ENCODE peak calls at places on chromosome 18, in eight cellular contexts. One of them, this sample, is unnamed.

GRCh38 chr18:75364512-75364911 is 63.0 kb downstream of the SMIM21 start:
- DNase-seq in esophagus squamous epithelium: no peak
- DNase-seq in HFF-Myc: no peak
- DNase-seq in left ventricle myocardium inferior: no peak
- DNase-seq in glutamatergic neuron: no peak
- DNase-seq in bronchial epithelial cell: no peak
- DNase-seq in GM12865: no peak
- DNase-seq in cardiac fibroblast: no peak
- DNase-seq in this sample: no peak

GRCh38 chr18:2036136-2036535 is 535.2 kb downstream of the METTL4 start:
- DNase-seq in esophagus squamous epithelium: no peak
- DNase-seq in HFF-Myc: no peak
- DNase-seq in left ventricle myocardium inferior: no peak
- DNase-seq in glutamatergic neuron: no peak
- DNase-seq in bronchial epithelial cell: peak
- DNase-seq in GM12865: no peak
- DNase-seq in cardiac fibroblast: peak
- DNase-seq in this sample: no peak

GRCh38 chr18:51350081-51350480 is 152.6 kb upstream of the MEX3C start:
- DNase-seq in esophagus squamous epithelium: no peak
- DNase-seq in HFF-Myc: no peak
- DNase-seq in left ventricle myocardium inferior: no peak
- DNase-seq in glutamatergic neuron: no peak
- DNase-seq in bronchial epithelial cell: peak
- DNase-seq in GM12865: no peak
- DNase-seq in cardiac fibroblast: no peak
- DNase-seq in this sample: no peak

GRCh38 chr18:10798727-10799435 is 273.1 kb downstream of the NAPG start:
- DNase-seq in esophagus squamous epithelium: no peak
- DNase-seq in HFF-Myc: no peak
- DNase-seq in left ventricle myocardium inferior: no peak
- DNase-seq in glutamatergic neuron: no peak
- DNase-seq in bronchial epithelial cell: peak
- DNase-seq in GM12865: peak
- DNase-seq in cardiac fibroblast: peak
- DNase-seq in this sample: no peak

GRCh38 chr18:74611791-74612190 is 14.1 kb downstream of the ZNF407 start:
- DNase-seq in esophagus squamous epithelium: no peak
- DNase-seq in HFF-Myc: no peak
- DNase-seq in left ventricle myocardium inferior: no peak
- DNase-seq in glutamatergic neuron: no peak
- DNase-seq in bronchial epithelial cell: no peak
- DNase-seq in GM12865: no peak
- DNase-seq in cardiac fibroblast: no peak
- DNase-seq in this sample: no peak

GRCh38 chr18:13909541-13909940 is 5.8 kb downstream of the MC2R start:
- DNase-seq in esophagus squamous epithelium: no peak
- DNase-seq in HFF-Myc: no peak
- DNase-seq in left ventricle myocardium inferior: no peak
- DNase-seq in glutamatergic neuron: no peak
- DNase-seq in bronchial epithelial cell: no peak
- DNase-seq in GM12865: no peak
- DNase-seq in cardiac fibroblast: no peak
- DNase-seq in this sample: no peak

GRCh38 chr18:69469444-69469919 is 68.8 kb downstream of the DOK6 start:
- DNase-seq in esophagus squamous epithelium: no peak
- DNase-seq in HFF-Myc: peak
- DNase-seq in left ventricle myocardium inferior: no peak
- DNase-seq in glutamatergic neuron: peak
- DNase-seq in bronchial epithelial cell: no peak
- DNase-seq in GM12865: peak
- DNase-seq in cardiac fibroblast: peak
- DNase-seq in this sample: no peak

GRCh38 chr18:47970664-47971523 is 40.4 kb upstream of the SMAD2 start:
- DNase-seq in esophagus squamous epithelium: no peak
- DNase-seq in HFF-Myc: no peak
- DNase-seq in left ventricle myocardium inferior: no peak
- DNase-seq in glutamatergic neuron: no peak
- DNase-seq in bronchial epithelial cell: no peak
- DNase-seq in GM12865: peak
- DNase-seq in cardiac fibroblast: no peak
- DNase-seq in this sample: peak

GRCh38 chr18:9735879-9736278 is 27.8 kb downstream of the RAB31 start:
- DNase-seq in esophagus squamous epithelium: no peak
- DNase-seq in HFF-Myc: no peak
- DNase-seq in left ventricle myocardium inferior: no peak
- DNase-seq in glutamatergic neuron: no peak
- DNase-seq in bronchial epithelial cell: no peak
- DNase-seq in GM12865: no peak
- DNase-seq in cardiac fibroblast: no peak
- DNase-seq in this sample: no peak

GRCh38 chr18:58911766-58912165 is 47.1 kb downstream of the ZNF532 start:
- DNase-seq in esophagus squamous epithelium: no peak
- DNase-seq in HFF-Myc: no peak
- DNase-seq in left ventricle myocardium inferior: peak
- DNase-seq in glutamatergic neuron: no peak
- DNase-seq in bronchial epithelial cell: no peak
- DNase-seq in GM12865: peak
- DNase-seq in cardiac fibroblast: peak
- DNase-seq in this sample: peak

GRCh38 chr18:55069497-55069896 is 110.2 kb upstream of the CCDC68 start:
- DNase-seq in esophagus squamous epithelium: no peak
- DNase-seq in HFF-Myc: no peak
- DNase-seq in left ventricle myocardium inferior: no peak
- DNase-seq in glutamatergic neuron: no peak
- DNase-seq in bronchial epithelial cell: no peak
- DNase-seq in GM12865: peak
- DNase-seq in cardiac fibroblast: no peak
- DNase-seq in this sample: peak

GRCh38 chr18:6542296-6542695 is 127.6 kb upstream of the L3MBTL4 start:
- DNase-seq in esophagus squamous epithelium: no peak
- DNase-seq in HFF-Myc: no peak
- DNase-seq in left ventricle myocardium inferior: no peak
- DNase-seq in glutamatergic neuron: no peak
- DNase-seq in bronchial epithelial cell: no peak
- DNase-seq in GM12865: no peak
- DNase-seq in cardiac fibroblast: no peak
- DNase-seq in this sample: no peak

GRCh38 chr18:2256577-2256976 is 314.7 kb downstream of the METTL4 start:
- DNase-seq in esophagus squamous epithelium: no peak
- DNase-seq in HFF-Myc: no peak
- DNase-seq in left ventricle myocardium inferior: no peak
- DNase-seq in glutamatergic neuron: no peak
- DNase-seq in bronchial epithelial cell: no peak
- DNase-seq in GM12865: no peak
- DNase-seq in cardiac fibroblast: no peak
- DNase-seq in this sample: no peak

GRCh38 chr18:21330122-21330701 is 88.2 kb downstream of the GREB1L start:
- DNase-seq in esophagus squamous epithelium: no peak
- DNase-seq in HFF-Myc: peak
- DNase-seq in left ventricle myocardium inferior: peak
- DNase-seq in glutamatergic neuron: no peak
- DNase-seq in bronchial epithelial cell: peak
- DNase-seq in GM12865: peak
- DNase-seq in cardiac fibroblast: peak
- DNase-seq in this sample: no peak

GRCh38 chr18:76908277-76908676 is 85.9 kb downstream of the ZNF236 start:
- DNase-seq in esophagus squamous epithelium: no peak
- DNase-seq in HFF-Myc: no peak
- DNase-seq in left ventricle myocardium inferior: no peak
- DNase-seq in glutamatergic neuron: no peak
- DNase-seq in bronchial epithelial cell: no peak
- DNase-seq in GM12865: no peak
- DNase-seq in cardiac fibroblast: no peak
- DNase-seq in this sample: no peak

GRCh38 chr18:47418746-47419145 is 167.3 kb upstream of the SKOR2 start:
- DNase-seq in esophagus squamous epithelium: no peak
- DNase-seq in HFF-Myc: no peak
- DNase-seq in left ventricle myocardium inferior: no peak
- DNase-seq in glutamatergic neuron: no peak
- DNase-seq in bronchial epithelial cell: no peak
- DNase-seq in GM12865: no peak
- DNase-seq in cardiac fibroblast: peak
- DNase-seq in this sample: no peak

GRCh38 chr18:5710235-5710634 is 166.4 kb upstream of the EPB41L3 start:
- DNase-seq in esophagus squamous epithelium: no peak
- DNase-seq in HFF-Myc: no peak
- DNase-seq in left ventricle myocardium inferior: no peak
- DNase-seq in glutamatergic neuron: no peak
- DNase-seq in bronchial epithelial cell: no peak
- DNase-seq in GM12865: no peak
- DNase-seq in cardiac fibroblast: no peak
- DNase-seq in this sample: no peak

DNA sequence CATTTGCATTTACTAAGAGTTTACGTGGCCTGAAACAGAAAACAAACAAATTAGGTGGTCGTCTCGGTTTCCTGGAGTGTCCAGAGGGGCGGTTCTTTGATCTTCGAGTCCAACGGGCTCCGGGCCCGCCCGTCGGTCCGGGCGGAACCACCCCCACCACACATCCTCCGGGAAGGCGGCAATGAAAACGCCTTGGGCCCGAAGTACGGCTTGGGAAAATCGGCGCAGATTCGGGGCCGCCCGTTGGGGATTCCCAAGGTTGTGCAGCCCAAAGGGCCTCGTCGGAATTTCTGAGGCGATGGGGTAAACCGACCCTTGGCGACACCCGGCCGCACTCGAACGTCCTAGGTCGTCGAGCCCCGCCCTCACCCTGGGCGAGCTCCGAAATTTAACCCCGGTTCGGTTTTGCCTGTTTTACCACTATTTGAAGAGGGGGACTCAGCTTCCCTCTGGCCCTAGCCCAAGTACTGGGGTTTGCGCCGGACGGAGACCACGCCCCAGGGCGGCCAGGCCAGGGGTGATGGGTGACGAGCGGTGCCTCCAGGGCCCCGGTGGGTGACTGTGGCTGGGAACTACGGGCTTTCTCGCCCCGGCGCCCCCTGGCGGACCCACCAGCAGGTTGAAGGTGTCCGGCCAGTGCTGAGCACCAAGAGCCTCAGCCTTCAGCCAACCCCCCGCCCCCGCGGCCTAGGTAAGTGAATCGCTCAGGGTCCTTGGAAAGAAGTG is 1.9 kb upstream of the CFAP53 start:
- DNase-seq in esophagus squamous epithelium: peak
- DNase-seq in HFF-Myc: no peak
- DNase-seq in left ventricle myocardium inferior: peak
- DNase-seq in glutamatergic neuron: peak
- DNase-seq in bronchial epithelial cell: peak
- DNase-seq in GM12865: peak
- DNase-seq in cardiac fibroblast: peak
- DNase-seq in this sample: peak
- TF ChIP-seq CTCF in esophagus squamous epithelium: peak
- TF ChIP-seq CTCF in HFF-Myc: peak
- TF ChIP-seq CTCF in left ventricle myocardium inferior: peak
- TF ChIP-seq CTCF in glutamatergic neuron: peak
- TF ChIP-seq CTCF in bronchial epithelial cell: peak
- TF ChIP-seq CTCF in GM12865: peak
- TF ChIP-seq CTCF in cardiac fibroblast: peak
- TF ChIP-seq CTCF in this sample: peak

GRCh38 chr18:62848946-62849345 is 133.6 kb downstream of the PHLPP1 start:
- DNase-seq in esophagus squamous epithelium: no peak
- DNase-seq in HFF-Myc: no peak
- DNase-seq in left ventricle myocardium inferior: no peak
- DNase-seq in glutamatergic neuron: no peak
- DNase-seq in bronchial epithelial cell: peak
- DNase-seq in GM12865: no peak
- DNase-seq in cardiac fibroblast: peak
- DNase-seq in this sample: no peak

GRCh38 chr18:62847081-62847480 is 131.7 kb downstream of the PHLPP1 start:
- DNase-seq in esophagus squamous epithelium: no peak
- DNase-seq in HFF-Myc: no peak
- DNase-seq in left ventricle myocardium inferior: no peak
- DNase-seq in glutamatergic neuron: no peak
- DNase-seq in bronchial epithelial cell: no peak
- DNase-seq in GM12865: no peak
- DNase-seq in cardiac fibroblast: no peak
- DNase-seq in this sample: no peak

GRCh38 chr18:62852851-62853250 is 137.5 kb downstream of the PHLPP1 start:
- DNase-seq in esophagus squamous epithelium: no peak
- DNase-seq in HFF-Myc: no peak
- DNase-seq in left ventricle myocardium inferior: no peak
- DNase-seq in glutamatergic neuron: no peak
- DNase-seq in bronchial epithelial cell: peak
- DNase-seq in GM12865: no peak
- DNase-seq in cardiac fibroblast: peak
- DNase-seq in this sample: no peak

GRCh38 chr18:62846334-62846733 is 131.0 kb downstream of the PHLPP1 start:
- DNase-seq in esophagus squamous epithelium: no peak
- DNase-seq in HFF-Myc: no peak
- DNase-seq in left ventricle myocardium inferior: no peak
- DNase-seq in glutamatergic neuron: no peak
- DNase-seq in bronchial epithelial cell: no peak
- DNase-seq in GM12865: no peak
- DNase-seq in cardiac fibroblast: no peak
- DNase-seq in this sample: no peak

GRCh38 chr18:62850619-62851306 is 135.4 kb downstream of the PHLPP1 start:
- DNase-seq in esophagus squamous epithelium: no peak
- DNase-seq in HFF-Myc: no peak
- DNase-seq in left ventricle myocardium inferior: no peak
- DNase-seq in glutamatergic neuron: no peak
- DNase-seq in bronchial epithelial cell: no peak
- DNase-seq in GM12865: no peak
- DNase-seq in cardiac fibroblast: no peak
- DNase-seq in this sample: no peak
- TF ChIP-seq CTCF in esophagus squamous epithelium: no peak
- TF ChIP-seq CTCF in HFF-Myc: no peak
- TF ChIP-seq CTCF in left ventricle myocardium inferior: no peak
- TF ChIP-seq CTCF in glutamatergic neuron: no peak
- TF ChIP-seq CTCF in bronchial epithelial cell: no peak
- TF ChIP-seq CTCF in GM12865: no peak
- TF ChIP-seq CTCF in cardiac fibroblast: no peak
- TF ChIP-seq CTCF in this sample: no peak

DNA sequence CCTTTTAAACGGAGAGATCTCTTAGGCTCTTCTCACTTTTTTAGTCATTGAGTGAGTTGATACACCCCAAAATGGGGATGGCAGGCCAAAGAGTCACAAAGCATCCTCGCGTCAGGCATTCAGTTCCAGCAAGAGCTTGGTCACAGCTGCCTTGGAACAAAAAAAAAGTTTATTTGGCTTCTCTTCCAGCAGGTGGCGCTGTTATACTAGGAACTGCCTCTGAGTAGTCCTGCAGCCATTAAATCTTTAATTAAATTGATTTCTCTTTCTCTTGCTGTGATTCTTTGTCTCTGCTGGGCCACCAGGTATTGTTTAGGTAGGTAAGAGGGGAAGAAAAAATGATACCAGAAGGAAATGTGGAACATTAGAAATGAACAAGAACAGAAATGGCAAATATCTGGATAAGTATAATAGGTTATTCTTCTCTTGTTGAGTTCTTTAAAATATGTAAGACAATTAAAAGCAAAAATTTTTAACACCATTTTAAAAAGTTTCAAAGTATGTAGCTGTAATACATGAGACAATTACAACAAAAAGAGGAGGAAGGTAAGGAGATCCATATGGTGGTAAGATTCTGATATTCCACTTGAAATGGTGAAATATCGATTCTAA is 175.1 kb downstream of the GALNT1 start:
- DNase-seq in esophagus squamous epithelium: no peak
- DNase-seq in HFF-Myc: peak
- DNase-seq in left ventricle myocardium inferior: no peak
- DNase-seq in glutamatergic neuron: peak
- DNase-seq in bronchial epithelial cell: peak
- DNase-seq in GM12865: peak
- DNase-seq in cardiac fibroblast: peak
- DNase-seq in this sample: peak
- TF ChIP-seq CTCF in esophagus squamous epithelium: peak
- TF ChIP-seq CTCF in HFF-Myc: peak
- TF ChIP-seq CTCF in left ventricle myocardium inferior: peak
- TF ChIP-seq CTCF in glutamatergic neuron: peak
- TF ChIP-seq CTCF in bronchial epithelial cell: peak
- TF ChIP-seq CTCF in GM12865: peak
- TF ChIP-seq CTCF in cardiac fibroblast: peak
- TF ChIP-seq CTCF in this sample: peak

GRCh38 chr18:42072407-42072806 is 117.4 kb downstream of the PIK3C3 start:
- DNase-seq in esophagus squamous epithelium: no peak
- DNase-seq in HFF-Myc: no peak
- DNase-seq in left ventricle myocardium inferior: no peak
- DNase-seq in glutamatergic neuron: no peak
- DNase-seq in bronchial epithelial cell: no peak
- DNase-seq in GM12865: no peak
- DNase-seq in cardiac fibroblast: peak
- DNase-seq in this sample: no peak
- TF ChIP-seq CTCF in esophagus squamous epithelium: no peak
- TF ChIP-seq CTCF in HFF-Myc: peak
- TF ChIP-seq CTCF in left ventricle myocardium inferior: no peak
- TF ChIP-seq CTCF in glutamatergic neuron: no peak
- TF ChIP-seq CTCF in bronchial epithelial cell: no peak
- TF ChIP-seq CTCF in GM12865: no peak
- TF ChIP-seq CTCF in cardiac fibroblast: no peak
- TF ChIP-seq CTCF in this sample: no peak

This sample was measured in GM20000.